ENCODE peak calls at places on chromosomes 1 and 21, in ten cellular contexts. L is A549, E is GM23338, V is ovary, B is Panc1, A is thoracic aorta, N is coronary artery, H is endodermal cell, Y is tibial artery, G is HFF-Myc. D is an unnamed sample.

GRCh38 chr1:41731631-41732030 is 187.1 kb downstream of the HIVEP3 start:
- DNase-seq in V (no peak), G (no peak), L (no peak), B (no peak), H (no peak), A (no peak), N (no peak), Y (no peak), E (no peak), D (no peak)

GRCh38 chr1:239562095-239562494 is 175.7 kb downstream of the CHRM3 start:
- DNase-seq in B (no peak), V (no peak), G (no peak), L (no peak), E (no peak), A (no peak), N (no peak), Y (no peak), H (no peak), D (no peak)

GRCh38 chr1:85363526-85363925 is 87.1 kb upstream of the BCL10 start:
- DNase-seq in Y (no peak), N (no peak), L (no peak), H (no peak), A (no peak), G (no peak), E (no peak), V (no peak), B (no peak), D (no peak)

GRCh38 chr1:203264052-203264501 is 34.6 kb upstream of the CHIT1 start:
- DNase-seq in L (no peak), H (no peak), Y (no peak), A (no peak), V (no peak), E (no peak), G (no peak), B (no peak), N (no peak), D (no peak)

GRCh38 chr1:116919802-116920201 is 10.1 kb downstream of the PTGFRN start:
- DNase-seq in B (no peak), A (no peak), Y (no peak), V (no peak), N (peak), L (no peak), E (no peak), H (peak), G (no peak), D (no peak)

GRCh38 chr1:210143465-210144062 is 89.0 kb upstream of the SERTAD4 start:
- DNase-seq in L (peak), Y (peak), G (peak), A (peak), H (peak), E (peak), B (no peak), V (peak), N (no peak), D (peak)

GRCh38 chr1:65346190-65346589 is 36.8 kb downstream of the DNAJC6 start:
- DNase-seq in G (no peak), N (no peak), E (no peak), B (no peak), A (no peak), V (no peak), H (no peak), Y (no peak), L (no peak), D (no peak)

GRCh38 chr1:11158720-11159321 is 30.3 kb upstream of the ANGPTL7 start:
- DNase-seq in Y (no peak), G (peak), V (no peak), E (no peak), A (no peak), N (no peak), L (no peak), B (no peak), H (no peak), D (no peak)

GRCh38 chr1:1599919-1600860 is at the start of gene FNDC10:
- DNase-seq in G (no peak), N (no peak), Y (peak), V (no peak), E (peak), A (no peak), L (no peak), B (no peak), H (peak), D (no peak)

GRCh38 chr1:32394890-32395415 is 712 bp upstream of the BSDC1 start:
- DNase-seq in H (no peak), G (no peak), A (no peak), Y (no peak), L (no peak), V (no peak), B (no peak), E (no peak), N (no peak), D (no peak)

GRCh38 chr1:16019580-16020277 is 1.9 kb upstream of the HSPB7 start:
- DNase-seq in H (no peak), A (peak), G (no peak), N (peak), E (no peak), B (no peak), Y (peak), L (no peak), V (peak), D (no peak)

GRCh38 chr1:4655674-4656532 is 1.5 kb downstream of the AJAP1 start:
- DNase-seq in L (peak), H (peak), N (no peak), B (no peak), E (no peak), Y (no peak), G (peak), A (no peak), V (peak), D (no peak)

GRCh38 chr1:208238710-208239517 is 5.3 kb downstream of the PLXNA2 start:
- DNase-seq in Y (no peak), B (peak), A (no peak), H (peak), N (peak), V (peak), L (peak), E (peak), G (no peak), D (no peak)

GRCh38 chr1:161913482-161914140 is 110.1 kb downstream of the OLFML2B start:
- DNase-seq in A (no peak), Y (no peak), H (no peak), L (no peak), N (no peak), G (no peak), V (no peak), E (no peak), B (no peak), D (no peak)

GRCh38 chr1:204130989-204131892 is 20.6 kb downstream of the ETNK2 start:
- DNase-seq in B (no peak), E (peak), A (no peak), L (peak), G (peak), N (no peak), H (no peak), Y (no peak), V (peak), D (no peak)

GRCh38 chr1:109784551-109785252 is 21.0 kb upstream of the EPS8L3 start:
- DNase-seq in B (no peak), H (peak), A (no peak), L (no peak), G (no peak), N (no peak), Y (peak), V (no peak), E (no peak), D (no peak)

GRCh38 chr1:151710187-151710586 is 6.4 kb downstream of the CELF3 start:
- DNase-seq in A (no peak), L (no peak), Y (no peak), E (peak), V (no peak), H (peak), G (no peak), N (no peak), B (no peak), D (no peak)

GRCh38 chr1:115647919-115648597 is 6.3 kb downstream of the VANGL1 start:
- DNase-seq in B (no peak), Y (no peak), A (no peak), L (no peak), E (no peak), G (no peak), V (no peak), N (peak), H (peak), D (no peak)

GRCh38 chr1:192512426-192513125 is 63.0 kb upstream of the RGS1 start:
- DNase-seq in H (no peak), Y (no peak), B (no peak), G (no peak), A (no peak), L (no peak), E (no peak), N (no peak), V (no peak), D (no peak)

GRCh38 chr1:81670997-81671396 is 129.7 kb upstream of the ADGRL2 start:
- DNase-seq in E (no peak), G (no peak), Y (no peak), B (no peak), N (no peak), H (no peak), A (no peak), V (no peak), L (no peak), D (no peak)

GRCh38 chr1:7687411-7687810 is 83.7 kb upstream of the VAMP3 start:
- DNase-seq in V (no peak), N (no peak), Y (no peak), E (no peak), L (no peak), A (no peak), B (no peak), H (no peak), G (no peak), D (no peak)

GRCh38 chr1:183652547-183653467 is at the start of gene APOBEC4:
- DNase-seq in H (no peak), Y (no peak), G (no peak), B (no peak), L (no peak), E (no peak), V (no peak), A (no peak), N (no peak), D (no peak)

GRCh38 chr1:65688848-65689247 is 103.8 kb upstream of the PDE4B start:
- DNase-seq in G (no peak), N (no peak), L (no peak), A (no peak), Y (no peak), B (no peak), V (no peak), E (no peak), H (no peak), D (no peak)

GRCh38 chr1:155071701-155072100 is 6.9 kb upstream of the EFNA3 start:
- DNase-seq in H (peak), Y (no peak), N (no peak), B (no peak), V (no peak), L (no peak), E (peak), G (no peak), A (no peak), D (no peak)

GRCh38 chr1:209607102-209607794 is 23.7 kb downstream of the CAMK1G start:
- DNase-seq in N (no peak), H (no peak), B (no peak), A (no peak), V (no peak), L (peak), E (no peak), Y (no peak), G (no peak), D (peak)

GRCh38 chr1:9538669-9539164 is 548 bp upstream of the SLC25A33 start:
- DNase-seq in A (no peak), E (no peak), L (no peak), G (no peak), Y (no peak), V (peak), B (no peak), H (no peak), N (no peak), D (no peak)

GRCh38 chr1:77232829-77233228 is 13.6 kb upstream of the PIGK start:
- DNase-seq in A (no peak), N (no peak), B (no peak), E (no peak), H (no peak), G (no peak), Y (no peak), L (no peak), V (no peak), D (no peak)

GRCh38 chr1:10295471-10296085 is 85.2 kb downstream of the KIF1B start:
- DNase-seq in A (no peak), G (no peak), L (no peak), B (no peak), Y (no peak), N (no peak), E (no peak), H (no peak), V (no peak), D (no peak)

GRCh38 chr21:36379236-36379635 is 6.0 kb upstream of the CHAF1B start:
- DNase-seq in G (no peak), H (no peak), E (no peak), N (no peak), A (no peak), Y (no peak), L (no peak), V (no peak), B (no peak), D (no peak)

GRCh38 chr1:202648822-202649221 is 61.4 kb downstream of the SYT2 start:
- DNase-seq in L (no peak), B (no peak), E (no peak), V (no peak), H (no peak), Y (no peak), N (no peak), G (no peak), A (no peak), D (no peak)

GRCh38 chr1:151553659-151554058 is 13.6 kb downstream of the TUFT1 start:
- DNase-seq in E (no peak), L (no peak), G (no peak), B (no peak), A (no peak), Y (no peak), H (no peak), N (no peak), V (no peak), D (no peak)

GRCh38 chr1:78170845-78171244 is 125.1 kb downstream of the GIPC2 start:
- DNase-seq in E (peak), A (no peak), Y (no peak), N (no peak), H (no peak), B (no peak), G (no peak), V (no peak), L (no peak), D (no peak)

GRCh38 chr1:30358510-30358909 is 364.9 kb downstream of the MATN1 start:
- DNase-seq in N (no peak), G (no peak), L (no peak), E (peak), H (peak), V (no peak), Y (peak), B (no peak), A (no peak), D (no peak)

GRCh38 chr1:7400566-7400965 is 370.5 kb upstream of the VAMP3 start:
- DNase-seq in N (no peak), A (no peak), Y (no peak), H (peak), V (no peak), B (no peak), E (no peak), L (no peak), G (no peak), D (no peak)

GRCh38 chr1:113805256-113805531 is 7.1 kb downstream of the RSBN1 start:
- DNase-seq in Y (no peak), B (no peak), L (no peak), A (no peak), E (no peak), N (no peak), G (no peak), V (no peak), H (no peak), D (no peak)

GRCh38 chr21:39647476-39647875 is 34.7 kb downstream of the B3GALT5 start:
- DNase-seq in B (no peak), G (peak), H (peak), N (peak), A (no peak), E (no peak), Y (no peak), L (no peak), V (no peak), D (no peak)

GRCh38 chr1:3522564-3523270 is 68.3 kb downstream of the ARHGEF16 start:
- DNase-seq in H (no peak), Y (no peak), L (no peak), B (no peak), A (no peak), G (peak), V (no peak), E (no peak), N (no peak), D (no peak)

GRCh38 chr1:86774305-86775304 is 70.2 kb downstream of the SH3GLB1 start:
- DNase-seq in H (peak), E (peak), Y (peak), V (peak), N (peak), L (peak), A (peak), B (peak), G (peak), D (peak)

GRCh38 chr1:215631489-215631888 is 64.4 kb downstream of the KCTD3 start:
- DNase-seq in Y (no peak), V (no peak), H (no peak), L (no peak), B (no peak), G (peak), A (no peak), E (no peak), N (no peak), D (no peak)

GRCh38 chr21:23725576-23725975 is 1881.7 kb downstream of the MRPL39 start:
- DNase-seq in Y (no peak), E (peak), G (no peak), L (no peak), B (no peak), A (no peak), N (no peak), H (no peak), V (no peak), D (no peak)
- TF ChIP-seq CTCF in Y (no peak), E (peak), G (no peak), L (no peak), B (no peak), A (no peak), N (no peak), H (peak), V (no peak), D (no peak)

DNA sequence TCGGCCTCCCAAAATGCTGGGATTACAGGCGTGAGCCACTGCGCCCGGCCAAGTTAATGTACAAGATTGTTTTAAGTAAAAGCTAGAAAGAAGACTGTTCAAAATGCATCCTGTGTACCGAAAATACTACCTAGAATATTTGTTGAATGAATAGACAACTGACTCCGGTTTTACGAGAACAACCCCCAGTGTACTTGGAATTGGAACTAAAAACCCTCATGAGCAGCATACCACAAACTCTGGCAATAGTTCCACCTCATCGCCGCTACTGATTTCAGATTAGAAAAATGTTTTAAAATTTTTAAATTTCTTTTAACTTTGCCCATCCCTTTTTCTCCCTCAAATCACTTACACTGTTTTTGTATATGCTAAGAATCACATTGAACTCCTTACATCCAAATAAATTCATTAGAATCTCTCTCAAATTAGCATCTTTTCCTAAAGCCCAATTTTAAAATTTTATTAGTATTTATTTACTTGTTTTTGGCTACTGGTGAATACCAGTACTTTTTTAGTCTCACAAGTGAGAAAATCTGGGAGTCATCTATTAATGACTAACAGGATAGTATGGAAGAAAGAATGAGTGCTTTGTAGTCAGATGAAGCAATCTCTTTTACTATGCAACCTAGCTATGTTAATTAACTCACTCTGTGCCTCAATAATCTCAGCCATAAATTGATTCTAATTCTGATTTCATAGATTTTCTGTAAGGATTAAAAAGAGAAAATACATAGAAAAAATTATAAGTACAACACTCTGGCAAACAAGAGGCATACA is 95.1 kb downstream of the GPATCH2 start:
- DNase-seq in L (no peak), V (no peak), Y (no peak), N (no peak), B (no peak), G (no peak), A (no peak), H (no peak), E (no peak), D (no peak)
- H3K4me3 ChIP-seq in L (no peak), V (no peak), Y (no peak), N (no peak), B (no peak), G (no peak), A (no peak), H (no peak), E (no peak), D (no peak)

GRCh38 chr1:40258445-40258769 is 371 bp downstream of the ZMPSTE24 start:
- DNase-seq in Y (no peak), A (no peak), G (no peak), H (no peak), L (no peak), V (no peak), N (no peak), B (no peak), E (peak), D (no peak)

GRCh38 chr1:40257313-40257687 is 736 bp upstream of the ZMPSTE24 start:
- DNase-seq in E (peak), Y (no peak), N (no peak), V (no peak), B (no peak), A (no peak), H (no peak), L (no peak), G (no peak), D (no peak)

GRCh38 chr1:40255231-40255630 is 2.8 kb upstream of the ZMPSTE24 start:
- DNase-seq in N (no peak), V (no peak), Y (no peak), E (no peak), A (no peak), B (no peak), H (no peak), G (no peak), L (no peak), D (no peak)

GRCh38 chr1:40256401-40257084 is 1.5 kb upstream of the ZMPSTE24 start:
- DNase-seq in G (no peak), B (no peak), H (no peak), N (no peak), E (no peak), A (no peak), L (no peak), Y (no peak), V (no peak), D (no peak)

DNA sequence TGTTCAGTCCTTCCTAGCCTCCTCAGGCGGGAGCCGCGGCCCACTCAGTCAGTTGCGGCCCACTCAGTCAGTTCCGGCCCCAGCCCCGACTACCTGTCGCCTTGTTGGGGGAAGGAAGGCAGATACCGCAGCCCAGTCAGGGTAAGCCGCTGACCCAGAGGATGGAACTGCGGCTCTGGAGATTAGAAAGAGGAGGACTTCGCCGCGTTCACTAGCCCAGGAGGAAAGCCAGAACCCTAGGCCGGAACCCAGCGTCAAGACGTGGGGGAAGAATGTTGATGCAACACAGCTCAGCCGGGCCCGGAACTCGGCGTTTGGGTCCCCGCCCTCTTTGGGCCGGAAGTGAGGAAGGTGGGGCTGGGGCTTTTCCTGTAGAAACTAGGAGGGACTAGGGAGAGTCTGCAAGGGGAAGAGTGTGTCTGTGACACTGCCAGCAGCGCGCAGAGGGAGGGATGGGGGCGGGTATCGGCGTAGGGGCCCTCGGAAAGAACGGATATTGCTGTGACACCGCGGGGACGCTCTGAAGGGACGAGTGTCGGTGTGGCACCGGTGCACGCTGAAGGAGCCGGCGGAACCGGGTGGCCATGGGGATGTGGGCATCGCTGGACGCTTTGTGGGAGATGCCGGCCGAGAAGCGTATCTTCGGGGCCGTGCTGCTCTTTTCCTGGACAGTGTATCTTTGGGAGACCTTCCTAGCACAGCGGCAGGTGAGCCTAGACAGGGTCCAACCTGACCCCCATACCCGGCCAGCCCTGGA is at the start of gene ZMPSTE24:
- DNase-seq in Y (peak), N (peak), G (peak), A (peak), H (peak), B (peak), V (peak), E (peak), L (peak), D (peak)
- TF ChIP-seq CTCF in Y (no peak), N (no peak), G (no peak), A (no peak), H (no peak), B (no peak), V (no peak), E (no peak), L (no peak), D (no peak)

GRCh38 chr1:44777969-44778635 is 2.8 kb downstream of the RPS8 start:
- DNase-seq in A (no peak), Y (no peak), H (no peak), E (no peak), L (no peak), B (no peak), G (no peak), N (no peak), V (no peak), D (no peak)
- H3K4me3 ChIP-seq in A (no peak), Y (no peak), H (peak), E (peak), L (peak), B (peak), G (peak), N (no peak), V (no peak), D (peak)

GRCh38 chr1:68814067-68814466 is 317.2 kb upstream of the DEPDC1 start:
- DNase-seq in H (no peak), B (no peak), A (no peak), G (no peak), E (no peak), V (no peak), N (no peak), L (no peak), Y (no peak), D (no peak)

GRCh38 chr1:68815632-68816031 is 318.8 kb upstream of the DEPDC1 start:
- DNase-seq in N (no peak), V (no peak), L (no peak), B (no peak), Y (no peak), G (no peak), H (no peak), E (no peak), A (no peak), D (no peak)

GRCh38 chr1:68819190-68819829 is 322.4 kb upstream of the DEPDC1 start:
- DNase-seq in L (peak), Y (no peak), A (no peak), E (peak), G (no peak), B (no peak), V (no peak), H (peak), N (no peak), D (no peak)
- TF ChIP-seq CTCF in L (no peak), Y (no peak), A (peak), E (peak), G (no peak), B (peak), V (no peak), H (peak), N (no peak), D (peak)